ENCODE peak calls at places on chromosomes 1 and 21, in five cellular contexts. O, Y, P, X and I are unnamed samples. For H3K4me1, the result is how much of the 10 kb centered on the place peaks cover.

GRCh38 chr1:32249831-32250525 is 1.1 kb upstream of the LCK start:
- DNase-seq in Y (peak), P (no peak), X (no peak), O (peak), I (no peak)

GRCh38 chr1:31549807-31550620 is 26.3 kb upstream of the TINAGL1 start:
- DNase-seq in P (peak), O (peak), X (peak), Y (peak), I (no peak)

GRCh38 chr1:153488731-153489130 is 28.3 kb upstream of the S100A7 start:
- DNase-seq in P (peak), X (peak), Y (no peak), O (no peak), I (no peak)

GRCh38 chr1:239906394-239906793 is 185.3 kb upstream of the FMN2 start:
- DNase-seq in O (no peak), Y (no peak), P (no peak), X (no peak), I (no peak)

GRCh38 chr1:53315456-53316048 is 12.3 kb downstream of the LRP8 start:
- DNase-seq in Y (no peak), X (no peak), O (no peak), P (no peak), I (no peak)

GRCh38 chr1:30323352-30323751 is 400.0 kb downstream of the MATN1 start:
- DNase-seq in O (no peak), P (no peak), X (no peak), Y (no peak), I (no peak)

GRCh38 chr1:103561612-103562395 is 9.6 kb upstream of the AMY2B start:
- DNase-seq in O (no peak), P (peak), Y (no peak), X (no peak), I (no peak)

GRCh38 chr1:159786966-159787365 is 6.2 kb downstream of the DUSP23 start:
- DNase-seq in X (peak), Y (no peak), O (no peak), P (peak), I (no peak)

GRCh38 chr1:3547055-3548005 is 64.0 kb downstream of the MEGF6 start:
- DNase-seq in Y (peak), X (no peak), O (no peak), P (no peak), I (no peak)

GRCh38 chr1:246798107-246798506 is 73.9 kb downstream of the SCCPDH start:
- DNase-seq in Y (no peak), O (no peak), P (no peak), X (no peak), I (no peak)

GRCh38 chr1:185559151-185559550 is 175.0 kb upstream of the HMCN1 start:
- DNase-seq in Y (no peak), X (no peak), O (no peak), P (no peak), I (no peak)

GRCh38 chr1:180098242-180098995 is 56.2 kb upstream of the QSOX1 start:
- DNase-seq in X (peak), Y (peak), P (peak), O (no peak), I (no peak)

GRCh38 chr1:26838474-26839338 is 12.2 kb downstream of the ZDHHC18 start:
- DNase-seq in X (peak), O (no peak), Y (no peak), P (no peak), I (no peak)

GRCh38 chr1:216057947-216058346 is 365.3 kb downstream of the USH2A start:
- DNase-seq in O (no peak), X (no peak), Y (no peak), P (no peak), I (no peak)

GRCh38 chr1:185244015-185244747 is 72.9 kb downstream of the IVNS1ABP start:
- DNase-seq in P (peak), X (peak), O (peak), Y (no peak), I (no peak)

GRCh38 chr1:217471403-217471802 is 159.5 kb downstream of the GPATCH2 start:
- DNase-seq in P (no peak), Y (no peak), X (no peak), O (no peak), I (no peak)

GRCh38 chr1:209311770-209312169 is 271.7 kb upstream of the CAMK1G start:
- DNase-seq in Y (no peak), O (no peak), P (no peak), X (no peak), I (no peak)

GRCh38 chr1:26285366-26286063 is 5.6 kb downstream of the SH3BGRL3 start:
- DNase-seq in O (no peak), Y (no peak), X (no peak), P (peak), I (peak)

GRCh38 chr21:28136687-28137086 is 856.0 kb downstream of the LTN1 start:
- DNase-seq in X (no peak), O (no peak), Y (no peak), P (peak), I (no peak)

DNA sequence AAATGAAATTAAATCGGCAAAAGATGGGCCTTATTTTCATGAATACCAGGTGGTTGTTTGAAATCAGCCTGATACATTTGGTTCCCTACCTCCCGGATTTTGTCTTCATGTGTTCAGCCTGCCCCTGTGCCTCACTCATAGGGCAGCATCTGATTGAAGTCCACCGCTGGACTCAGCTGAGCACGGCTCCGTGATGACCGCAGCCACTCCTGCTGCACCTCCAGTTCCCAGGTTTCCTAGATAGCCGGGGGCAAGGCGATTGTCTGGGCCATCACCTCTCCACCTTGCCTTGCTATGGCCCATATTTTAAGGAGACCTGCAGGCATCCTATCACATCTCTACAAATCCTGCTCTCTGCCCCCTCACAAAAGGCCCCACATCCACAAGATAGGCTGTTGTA is 563.8 kb downstream of the NUF2 start:
- DNase-seq in X (no peak), P (no peak), O (no peak), Y (no peak), I (no peak)
- H3K4me1 ChIP-seq in X (under half), P (under half), O (under half), Y (under half), I (under half)

DNA sequence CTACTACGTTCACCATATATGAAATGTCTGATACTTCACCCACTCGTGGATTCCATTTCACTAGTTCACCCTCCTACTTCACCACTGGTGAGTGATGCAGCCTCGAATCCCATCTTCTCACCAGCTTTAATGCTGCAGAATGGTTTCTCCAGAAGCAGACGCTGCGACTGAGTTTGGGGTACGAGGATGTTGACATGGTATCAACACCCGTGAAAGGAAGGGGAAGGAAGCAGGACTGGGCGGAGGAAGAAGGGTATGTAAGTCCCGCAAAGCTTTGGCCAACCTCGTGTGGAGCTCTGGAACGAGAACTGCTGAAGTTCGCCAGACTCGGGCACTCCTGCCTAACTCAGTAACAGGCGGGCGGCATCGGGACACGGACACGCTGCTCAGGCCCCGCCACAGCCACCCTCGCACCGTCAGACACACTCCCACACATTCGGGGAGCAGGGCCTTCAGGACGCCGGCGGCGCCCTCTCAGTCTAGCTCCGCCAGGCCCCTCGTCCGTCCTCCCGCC is 833 bp upstream of the DIP2A start:
- DNase-seq in X (peak), Y (peak), O (peak), P (peak), I (peak)
- TF ChIP-seq EZH2 in X (no peak), Y (no peak), O (no peak), P (no peak), I (no peak)

GRCh38 chr1:161044908-161045748 is 649 bp downstream of the USF1 start:
- DNase-seq in X (peak), O (peak), Y (peak), P (peak), I (peak)
- H3K4me1 ChIP-seq in X (under half), O (under half), Y (under half), P (under half), I (under half)

GRCh38 chr1:113058861-113059441 is 14.0 kb upstream of the LRIG2 start:
- DNase-seq in X (no peak), O (peak), P (no peak), Y (no peak), I (peak)
- TF ChIP-seq EZH2 in X (no peak), O (no peak), P (no peak), Y (no peak), I (no peak)

GRCh38 chr1:109984456-109985250 is at the start of gene AHCYL1:
- DNase-seq in P (peak), O (peak), X (peak), Y (peak), I (peak)
- H3K4me1 ChIP-seq in P (under half), O (under half), X (under half), Y (under half), I (under half)

DNA sequence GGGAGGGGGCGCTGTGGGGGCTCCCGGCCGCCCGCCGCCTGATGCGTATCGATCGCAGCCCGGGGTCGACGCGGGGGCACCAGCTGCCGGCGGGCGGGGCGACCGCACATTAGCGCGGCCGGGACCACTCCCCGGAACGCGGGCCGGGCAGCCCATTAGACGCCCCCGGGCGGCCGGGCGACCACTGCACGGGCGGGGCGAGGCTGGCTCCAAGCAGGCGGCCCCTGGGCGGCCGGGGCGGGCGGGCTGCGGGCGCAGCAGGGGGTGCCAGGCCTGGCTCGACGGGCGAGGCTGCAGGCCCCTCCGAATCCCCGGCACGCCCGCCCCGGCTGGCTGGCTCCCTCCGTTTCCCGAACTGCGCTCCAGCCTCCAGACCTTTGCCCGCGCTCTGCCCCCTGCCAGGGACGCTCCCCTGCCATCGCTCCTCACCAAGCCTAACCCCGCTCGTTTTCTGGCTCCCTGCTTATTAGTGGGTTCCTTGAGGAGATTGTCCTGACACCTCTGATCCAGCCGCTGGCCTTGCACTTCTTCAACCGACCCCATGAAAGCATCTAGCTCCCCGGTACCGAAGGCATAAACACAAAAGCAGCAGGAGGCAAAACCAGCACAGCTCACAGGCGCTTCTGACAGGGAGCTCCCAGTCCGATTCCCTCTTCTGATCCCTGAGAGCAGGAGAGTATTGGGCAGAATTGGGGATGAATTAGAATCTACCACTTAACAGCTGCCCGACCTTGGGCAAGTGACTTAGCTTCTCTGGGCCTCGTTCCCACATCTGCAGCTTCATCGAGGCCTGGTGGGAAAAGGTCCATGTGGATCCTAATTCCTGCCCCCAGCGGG is 92.6 kb upstream of the CASZ1 start:
- DNase-seq in Y (peak), X (no peak), P (no peak), O (no peak), I (no peak)
- TF ChIP-seq EZH2 in Y (no peak), X (no peak), P (peak), O (peak), I (no peak)

GRCh38 chr1:92855236-92855635 is 23.4 kb downstream of the RPL5 start:
- DNase-seq in P (no peak), O (no peak), Y (no peak), X (no peak), I (no peak)
- H3K4me1 ChIP-seq in P (under half), O (under half), Y (under half), X (under half), I (under half)

GRCh38 chr1:242523282-242523967 is 1.1 kb downstream of the PLD5 start:
- DNase-seq in Y (no peak), X (peak), P (no peak), O (no peak), I (no peak)
- TF ChIP-seq EZH2 in Y (peak), X (no peak), P (no peak), O (peak), I (no peak)